ENCODE peak calls at places on chromosomes 12 and 14, in five cellular contexts. One of them, this sample, is unnamed.

GRCh38 chr14:41549821-41550597 is 56.7 kb upstream of the LRFN5 start:
- DNase-seq in activated T-cell treated with anti-CD3 and anti-CD28 coated beads, Interleukin-2, amount 50 U/mL, for 72 hours: no peak
- DNase-seq in COLO829: no peak
- DNase-seq in T-helper 2 cell: no peak
- DNase-seq in T-helper 1 cell: no peak
- DNase-seq in this sample: no peak

GRCh38 chr12:10612954-10613333 is 465 bp downstream of the MAGOHB start:
- DNase-seq in activated T-cell treated with anti-CD3 and anti-CD28 coated beads, Interleukin-2, amount 50 U/mL, for 72 hours: no peak
- DNase-seq in COLO829: no peak
- DNase-seq in T-helper 2 cell: no peak
- DNase-seq in T-helper 1 cell: no peak
- DNase-seq in this sample: no peak

GRCh38 chr12:68290126-68290525 is 36.7 kb upstream of the IL22 start:
- DNase-seq in activated T-cell treated with anti-CD3 and anti-CD28 coated beads, Interleukin-2, amount 50 U/mL, for 72 hours: peak; percentile 54
- DNase-seq in COLO829: no peak
- DNase-seq in T-helper 2 cell: no peak
- DNase-seq in T-helper 1 cell: no peak
- DNase-seq in this sample: no peak

GRCh38 chr12:69067713-69068112 is 134.7 kb upstream of the CPM start:
- DNase-seq in activated T-cell treated with anti-CD3 and anti-CD28 coated beads, Interleukin-2, amount 50 U/mL, for 72 hours: no peak
- DNase-seq in COLO829: no peak
- DNase-seq in T-helper 2 cell: no peak
- DNase-seq in T-helper 1 cell: no peak
- DNase-seq in this sample: no peak

GRCh38 chr12:105573574-105573973 is 243.1 kb downstream of the C12orf75 start:
- DNase-seq in activated T-cell treated with anti-CD3 and anti-CD28 coated beads, Interleukin-2, amount 50 U/mL, for 72 hours: no peak
- DNase-seq in COLO829: no peak
- DNase-seq in T-helper 2 cell: no peak
- DNase-seq in T-helper 1 cell: no peak
- DNase-seq in this sample: no peak

GRCh38 chr14:89327771-89328212 is 89.2 kb downstream of the FOXN3 start:
- DNase-seq in activated T-cell treated with anti-CD3 and anti-CD28 coated beads, Interleukin-2, amount 50 U/mL, for 72 hours: no peak
- DNase-seq in COLO829: no peak
- DNase-seq in T-helper 2 cell: no peak
- DNase-seq in T-helper 1 cell: no peak
- DNase-seq in this sample: no peak

GRCh38 chr12:109719123-109720022 is 5.7 kb downstream of the FAM222A start:
- DNase-seq in activated T-cell treated with anti-CD3 and anti-CD28 coated beads, Interleukin-2, amount 50 U/mL, for 72 hours: no peak
- DNase-seq in COLO829: no peak
- DNase-seq in T-helper 2 cell: no peak
- DNase-seq in T-helper 1 cell: no peak
- DNase-seq in this sample: no peak

GRCh38 chr14:61642246-61642982 is 52.9 kb upstream of the HIF1A start:
- DNase-seq in activated T-cell treated with anti-CD3 and anti-CD28 coated beads, Interleukin-2, amount 50 U/mL, for 72 hours: no peak
- DNase-seq in COLO829: no peak
- DNase-seq in T-helper 2 cell: no peak
- DNase-seq in T-helper 1 cell: no peak
- DNase-seq in this sample: no peak

GRCh38 chr14:106286697-106287290 is 760.4 kb downstream of the TMEM121 start:
- DNase-seq in activated T-cell treated with anti-CD3 and anti-CD28 coated beads, Interleukin-2, amount 50 U/mL, for 72 hours: peak; percentile 36
- DNase-seq in COLO829: no peak
- DNase-seq in T-helper 2 cell: no peak
- DNase-seq in T-helper 1 cell: no peak
- DNase-seq in this sample: no peak

GRCh38 chr14:99541677-99542470 is 60.7 kb downstream of the CCNK start:
- DNase-seq in activated T-cell treated with anti-CD3 and anti-CD28 coated beads, Interleukin-2, amount 50 U/mL, for 72 hours: no peak
- DNase-seq in COLO829: no peak
- DNase-seq in T-helper 2 cell: no peak
- DNase-seq in T-helper 1 cell: no peak
- DNase-seq in this sample: no peak

GRCh38 chr12:28145211-28145610 is 45.0 kb upstream of the CCDC91 start:
- DNase-seq in activated T-cell treated with anti-CD3 and anti-CD28 coated beads, Interleukin-2, amount 50 U/mL, for 72 hours: no peak
- DNase-seq in COLO829: no peak
- DNase-seq in T-helper 2 cell: no peak
- DNase-seq in T-helper 1 cell: no peak
- DNase-seq in this sample: no peak

GRCh38 chr12:109130297-109130696 is 13.9 kb downstream of the ACACB start:
- DNase-seq in activated T-cell treated with anti-CD3 and anti-CD28 coated beads, Interleukin-2, amount 50 U/mL, for 72 hours: no peak
- DNase-seq in COLO829: no peak
- DNase-seq in T-helper 2 cell: no peak
- DNase-seq in T-helper 1 cell: no peak
- DNase-seq in this sample: peak; percentile 45

GRCh38 chr12:40158592-40159111 is 52.8 kb upstream of the SLC2A13 start:
- DNase-seq in activated T-cell treated with anti-CD3 and anti-CD28 coated beads, Interleukin-2, amount 50 U/mL, for 72 hours: peak; percentile 7
- DNase-seq in COLO829: no peak
- DNase-seq in T-helper 2 cell: no peak
- DNase-seq in T-helper 1 cell: no peak
- DNase-seq in this sample: no peak

This sample was measured in sigmoid colon.